ENCODE peak calls at places on chromosomes 5 and 9, in four cellular contexts. L, R, H and J are unnamed samples.

GRCh38 chr9:11319477-11320060 is 706.8 kb upstream of the PTPRD start:
- DNase-seq in L (peak; percentile 1), R (peak; percentile 10), H (no peak), J (no peak)

GRCh38 chr5:151592855-151593408 is 1.8 kb upstream of the FAT2 start:
- DNase-seq in L (no peak), R (no peak), H (no peak), J (no peak)

GRCh38 chr9:34719021-34719768 is 9.3 kb upstream of the CCL21 start:
- DNase-seq in L (no peak), R (no peak), H (no peak), J (no peak)

GRCh38 chr5:5246736-5247135 is 106.6 kb downstream of the ADAMTS16 start:
- DNase-seq in L (no peak), R (no peak), H (no peak), J (no peak)

GRCh38 chr9:135692410-135692809 is 6.9 kb downstream of the SOHLH1 start:
- DNase-seq in L (peak; percentile 43), R (no peak), H (no peak), J (no peak)

GRCh38 chr5:124790261-124790894 is 43.9 kb upstream of the ZNF608 start:
- DNase-seq in L (peak; percentile 72), R (peak; percentile 46), H (no peak), J (no peak)

GRCh38 chr9:98700801-98701200 is 7.9 kb downstream of the GABBR2 start:
- DNase-seq in L (no peak), R (no peak), H (no peak), J (no peak)

GRCh38 chr5:68086857-68087256 is 128.7 kb upstream of the PIK3R1 start:
- DNase-seq in L (peak; percentile 95), R (no peak), H (no peak), J (no peak)

GRCh38 chr5:117788596-117788995 is 1199.8 kb downstream of the DTWD2 start:
- DNase-seq in L (no peak), R (peak; percentile 0), H (no peak), J (no peak)

GRCh38 chr9:122845116-122845515 is 16.7 kb upstream of the PDCL start:
- DNase-seq in L (no peak), R (no peak), H (no peak), J (no peak)

GRCh38 chr5:161988069-161988468 is 79.5 kb upstream of the GABRG2 start:
- DNase-seq in L (no peak), R (no peak), H (no peak), J (no peak)

GRCh38 chr5:14706615-14707021 is 42.1 kb downstream of the OTULIN start:
- DNase-seq in L (peak; percentile 72), R (no peak), H (no peak), J (no peak)

GRCh38 chr5:97425511-97425910 is 242.5 kb upstream of the RIOK2 start:
- DNase-seq in L (peak; percentile 2), R (no peak), H (no peak), J (no peak)

GRCh38 chr9:76856016-76856415 is 49.9 kb downstream of the PRUNE2 start:
- DNase-seq in L (no peak), R (no peak), H (no peak), J (no peak)

GRCh38 chr9:128127568-128127989 is at the start of gene PTGES2:
- DNase-seq in L (peak; percentile 81), R (peak; percentile 88), H (peak; percentile 93), J (peak; percentile 73)

GRCh38 chr9:89994988-89995613 is 390.3 kb downstream of the GADD45G start:
- DNase-seq in L (no peak), R (no peak), H (no peak), J (no peak)

GRCh38 chr9:5438301-5439162 is 807 bp upstream of the PLGRKT start:
- DNase-seq in L (peak; percentile 72), R (peak; percentile 37), H (peak; percentile 75), J (no peak)

GRCh38 chr9:38384990-38385848 is 7.3 kb upstream of the ALDH1B1 start:
- DNase-seq in L (no peak), R (no peak), H (no peak), J (no peak)
- H3K27ac ChIP-seq in L (no peak overlapping the region), R (no peak overlapping the region), H (peak overlapping the region; percentile 66), J (no peak overlapping the region)

DNA sequence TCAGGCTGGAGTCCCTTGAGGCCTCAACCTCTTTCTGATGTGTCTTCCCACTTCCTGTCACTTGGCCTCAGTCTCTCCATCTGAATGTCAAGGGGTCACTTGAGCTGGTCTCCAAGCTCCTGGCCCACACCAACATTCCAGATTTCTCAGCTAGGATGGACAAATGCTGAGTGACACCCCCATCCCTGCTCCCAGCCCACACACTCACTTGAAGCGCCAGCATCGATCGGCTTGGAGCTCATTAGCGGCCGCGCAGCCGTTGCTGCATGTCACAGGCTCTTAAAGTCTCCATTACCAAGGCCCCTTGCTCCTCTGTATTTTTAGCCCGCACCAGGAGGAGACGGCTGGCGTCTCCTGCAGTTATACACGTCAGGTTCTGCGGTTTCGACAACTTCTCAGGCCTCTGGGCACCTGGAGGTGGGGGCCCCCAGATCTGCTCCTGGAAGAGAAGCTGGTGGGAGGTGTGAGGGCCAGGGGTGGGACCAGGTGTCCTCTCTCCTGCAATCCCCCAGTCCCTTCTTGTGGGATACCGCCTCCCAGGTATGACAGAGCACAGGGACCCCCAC is 33.4 kb upstream of the ARAP3 start:
- DNase-seq in L (no peak), R (no peak), H (no peak), J (no peak)
- H3K27ac ChIP-seq in L (no peak overlapping the region), R (no peak overlapping the region), H (no peak overlapping the region), J (no peak overlapping the region)

DNA sequence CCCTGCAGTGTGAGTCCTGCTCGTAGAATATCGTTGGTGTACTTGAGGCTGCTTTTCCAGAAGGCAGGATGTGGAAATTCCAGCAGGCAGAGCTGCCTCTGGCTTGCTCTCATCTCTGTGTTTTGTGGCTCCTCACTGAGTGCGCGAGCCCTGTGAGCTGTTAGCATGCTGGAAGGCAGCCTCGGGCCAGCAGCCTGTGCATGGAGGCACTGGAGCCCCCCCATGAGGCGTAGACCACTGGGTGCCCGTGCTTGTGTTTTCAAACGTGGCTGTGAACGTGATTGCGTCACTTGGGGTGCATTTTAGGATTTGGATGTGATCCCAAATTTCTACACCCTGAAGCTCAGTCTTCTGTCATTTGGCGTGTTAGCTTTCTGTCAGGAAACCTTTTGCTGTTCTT is 3.2 kb downstream of the WDR5 start:
- DNase-seq in L (peak; percentile 38), R (no peak), H (peak; percentile 78), J (no peak)
- H3K27ac ChIP-seq in L (no peak overlapping the region), R (no peak overlapping the region), H (no peak overlapping the region), J (no peak overlapping the region)

GRCh38 chr5:140292212-140293040 is 10.5 kb downstream of the PFDN1 start:
- DNase-seq in L (peak; percentile 57), R (peak; percentile 19), H (no peak), J (no peak)
- H3K27ac ChIP-seq in L (no peak overlapping the region), R (peak overlapping the region; percentile 39), H (no peak overlapping the region), J (peak overlapping the region; percentile 44)

DNA sequence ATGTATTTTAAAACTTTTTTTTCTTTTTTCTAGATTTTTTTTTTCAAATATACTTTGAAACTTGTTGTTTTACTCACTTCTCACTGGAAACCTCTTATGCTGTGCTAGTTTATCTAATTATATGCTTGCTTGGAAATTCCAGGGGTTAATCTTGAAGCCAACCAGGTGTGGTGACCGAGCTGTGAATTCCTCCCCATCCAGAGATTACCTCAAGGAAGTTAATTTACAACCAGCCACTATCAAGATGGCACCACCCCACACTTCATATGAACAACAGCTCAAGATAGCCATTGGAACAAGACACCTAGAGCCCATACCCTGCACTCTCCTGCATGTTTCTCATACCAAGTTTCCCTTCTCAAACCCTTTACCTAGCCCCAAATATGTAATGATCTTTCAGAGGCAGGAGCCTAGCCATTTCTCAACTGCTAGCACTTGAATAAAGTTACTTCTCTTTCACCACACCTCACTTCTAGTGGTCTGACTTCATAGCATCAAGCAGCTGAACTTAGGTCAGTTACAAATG is 2156.9 kb upstream of the C9orf72 start:
- DNase-seq in L (no peak), R (no peak), H (no peak), J (no peak)
- H3K27ac ChIP-seq in L (no peak overlapping the region), R (no peak overlapping the region), H (no peak overlapping the region), J (no peak overlapping the region)

GRCh38 chr9:109471994-109472393 is 26.1 kb downstream of the PTPN3 start:
- DNase-seq in L (no peak), R (no peak), H (no peak), J (no peak)

GRCh38 chr9:109474170-109474569 is 23.9 kb downstream of the PTPN3 start:
- DNase-seq in L (no peak), R (no peak), H (no peak), J (no peak)

GRCh38 chr9:109474944-109475343 is 23.2 kb downstream of the PTPN3 start:
- DNase-seq in L (no peak), R (no peak), H (no peak), J (no peak)

GRCh38 chr9:109471475-109471874 is 26.6 kb downstream of the PTPN3 start:
- DNase-seq in L (no peak), R (peak; percentile 27), H (no peak), J (no peak)

DNA sequence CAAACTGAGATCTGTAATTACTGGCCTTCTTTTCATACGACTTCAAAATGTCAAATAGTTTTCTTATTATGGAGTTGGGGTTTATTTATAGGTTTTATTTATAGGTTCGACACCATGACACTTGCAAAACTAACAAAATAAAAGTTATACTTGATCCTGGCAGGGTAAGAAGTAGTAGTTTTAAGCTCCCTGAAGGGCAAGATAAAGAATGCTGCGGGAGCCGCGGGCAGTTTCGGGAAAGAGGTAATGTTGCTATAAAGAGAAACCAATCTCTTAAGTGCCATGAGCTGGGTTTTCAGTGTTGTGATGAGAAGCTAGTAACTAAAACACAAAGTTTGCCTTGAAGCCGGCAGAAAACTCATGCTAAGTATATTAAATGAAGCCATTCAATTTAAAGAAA is 24.8 kb downstream of the PTPN3 start:
- DNase-seq in L (no peak), R (no peak), H (no peak), J (no peak)
- H3K27ac ChIP-seq in L (no peak overlapping the region), R (no peak overlapping the region), H (peak overlapping the region; percentile 26), J (no peak overlapping the region)

GRCh38 chr5:149685494-149685893 is 44.6 kb upstream of the PPARGC1B start:
- DNase-seq in L (no peak), R (no peak), H (no peak), J (no peak)
- H3K27ac ChIP-seq in L (no peak overlapping the region), R (no peak overlapping the region), H (no peak overlapping the region), J (no peak overlapping the region)

GRCh38 chr5:55154893-55155292 is 5.1 kb upstream of the GPX8 start:
- DNase-seq in L (peak; percentile 85), R (no peak), H (no peak), J (no peak)

GRCh38 chr5:55160493-55161209 is 680 bp downstream of the GPX8 start:
- DNase-seq in L (peak; percentile 97), R (peak; percentile 89), H (peak; percentile 78), J (no peak)

DNA sequence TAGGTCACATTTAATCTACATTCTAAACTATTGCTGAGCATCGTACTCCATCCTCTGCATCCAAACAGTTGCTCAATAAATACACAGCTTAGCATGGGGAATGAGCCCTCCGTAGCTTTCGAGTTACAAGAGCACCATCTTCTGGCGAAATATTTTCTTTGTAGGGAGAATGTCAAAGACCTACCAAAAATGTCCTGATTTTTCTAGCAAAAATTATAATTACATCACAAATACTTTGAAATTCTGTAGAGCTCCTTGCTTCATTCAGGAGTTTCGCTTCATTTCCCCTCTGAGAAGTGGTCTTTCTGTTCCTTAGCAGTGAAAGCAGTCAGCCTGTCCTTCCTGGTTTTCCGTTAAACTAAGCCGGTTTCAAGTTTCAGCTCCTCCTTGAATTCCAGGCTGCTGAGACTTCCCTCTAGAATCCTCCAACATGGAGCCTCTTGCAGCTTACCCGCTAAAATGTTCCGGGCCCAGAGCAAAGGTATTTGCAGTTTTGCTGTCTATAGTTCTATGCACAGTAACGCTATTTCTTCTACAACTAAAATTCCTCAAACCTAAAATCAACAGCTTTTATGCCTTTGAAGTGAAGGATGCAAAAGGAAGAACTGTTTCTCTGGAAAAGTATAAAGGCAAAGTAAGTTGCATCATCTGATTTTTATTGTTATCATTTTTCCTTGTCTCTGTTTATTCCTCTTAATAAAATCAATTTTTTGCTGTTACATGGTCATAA is at the start of gene GPX8:
- DNase-seq in L (peak; percentile 90), R (peak; percentile 88), H (no peak), J (no peak)
- H3K27ac ChIP-seq in L (peak within 1 kb of the TSS; percentile 92), R (peak within 1 kb of the TSS; percentile 85), H (peak within 1 kb of the TSS; percentile 72), J (peak within 1 kb of the TSS; percentile 53)